ENCODE peak calls at places on chromosome 15, in four cellular contexts. O is iPS-NIHi11, J is nephron progenitor cell, C is Ammon's horn. E is an unnamed sample.

GRCh38 chr15:80275946-80276345 is 23.9 kb upstream of the CTXND1 start:
- DNase-seq in O (no peak), J (no peak), C (no peak), E (no peak)

GRCh38 chr15:82081904-82082810 is 36.3 kb upstream of the MEX3B start:
- DNase-seq in O (peak), J (no peak), C (no peak), E (peak)

GRCh38 chr15:35306361-35306981 is 221.4 kb upstream of the NANOGP8 start:
- DNase-seq in O (peak), J (no peak), C (no peak), E (no peak)

GRCh38 chr15:25849431-25849921 is 13.7 kb downstream of the ATP10A start:
- DNase-seq in O (no peak), J (no peak), C (no peak), E (no peak)

GRCh38 chr15:80429964-80430363 is 25.8 kb downstream of the ARNT2 start:
- DNase-seq in O (no peak), J (no peak), C (no peak), E (no peak)

GRCh38 chr15:62894322-62895085 is 148.0 kb upstream of the TPM1 start:
- DNase-seq in O (no peak), J (no peak), C (no peak), E (no peak)

GRCh38 chr15:74552761-74553441 is 11.9 kb downstream of the ARID3B start:
- DNase-seq in O (no peak), J (no peak), C (no peak), E (no peak)

GRCh38 chr15:63287109-63287508 is 9.7 kb downstream of the APH1B start:
- DNase-seq in O (no peak), J (no peak), C (no peak), E (no peak)

GRCh38 chr15:93159892-93160398 is 70.9 kb upstream of the RGMA start:
- DNase-seq in O (no peak), J (peak), C (no peak), E (no peak)

GRCh38 chr15:63372018-63372705 is 9.5 kb downstream of the CA12 start:
- DNase-seq in O (no peak), J (no peak), C (peak), E (no peak)

GRCh38 chr15:76330281-76330680 is 6.3 kb upstream of the ISL2 start:
- DNase-seq in O (peak), J (peak), C (no peak), E (peak)

GRCh38 chr15:60414016-60414682 is 16.4 kb upstream of the ANXA2 start:
- DNase-seq in O (no peak), J (no peak), C (no peak), E (no peak)

GRCh38 chr15:63899193-63899592 is 65.4 kb upstream of the HERC1 start:
- DNase-seq in O (no peak), J (no peak), C (peak), E (no peak)

GRCh38 chr15:80607288-80607980 is 87.7 kb upstream of the ABHD17C start:
- DNase-seq in O (no peak), J (no peak), C (no peak), E (no peak)

GRCh38 chr15:67144609-67145306 is 79.4 kb downstream of the SMAD3 start:
- DNase-seq in O (peak), J (no peak), C (no peak), E (peak)

GRCh38 chr15:74144153-74144775 is 13.9 kb downstream of the ISLR2 start:
- DNase-seq in O (no peak), J (no peak), C (no peak), E (peak)

GRCh38 chr15:22735781-22736180 is 50.7 kb upstream of the NIPA1 start:
- DNase-seq in O (no peak), J (no peak), C (no peak), E (no peak)

GRCh38 chr15:34341922-34342736 is 807 bp downstream of the NOP10 start:
- DNase-seq in O (no peak), J (no peak), C (no peak), E (no peak)

GRCh38 chr15:93479679-93480078 is 390.7 kb upstream of the RGMA start:
- DNase-seq in O (no peak), J (no peak), C (no peak), E (no peak)

GRCh38 chr15:90685688-90686434 is 31.3 kb upstream of the BLM start:
- DNase-seq in O (no peak), J (no peak), C (no peak), E (no peak)

GRCh38 chr15:43105077-43105769 is 615 bp downstream of the UBR1 start:
- DNase-seq in O (peak), J (no peak), C (peak), E (no peak)

GRCh38 chr15:96209285-96209735 is 121.2 kb upstream of the NR2F2 start:
- DNase-seq in O (no peak), J (no peak), C (no peak), E (no peak)

GRCh38 chr15:90009301-90010063 is 8.4 kb downstream of the ZNF710 start:
- DNase-seq in O (no peak), J (no peak), C (no peak), E (no peak)

GRCh38 chr15:65580287-65580686 is 30.6 kb downstream of the INTS14 start:
- DNase-seq in O (no peak), J (no peak), C (no peak), E (no peak)

GRCh38 chr15:73480051-73480450 is 37.1 kb downstream of the REC114 start:
- DNase-seq in O (no peak), J (no peak), C (no peak), E (no peak)

GRCh38 chr15:66945842-66946241 is 119.6 kb upstream of the SMAD3 start:
- DNase-seq in O (no peak), J (no peak), C (no peak), E (no peak)